ENCODE peak calls at places on chromosomes 7 and 10, in six cellular contexts. B is lower lobe of right lung, I is dorsolateral prefrontal cortex, W is prostate gland, P is thoracic aorta, V is Panc1. G is an unnamed sample.

GRCh38 chr7:68963547-68963946 is 634.7 kb upstream of the AUTS2 start:
- DNase-seq in I (no peak), P (no peak), V (no peak), W (no peak), B (no peak), G (no peak)

GRCh38 chr7:19080076-19080475 is 37.4 kb downstream of the TWIST1 start:
- DNase-seq in B (no peak), W (no peak), V (no peak), I (no peak), P (no peak), G (no peak)

GRCh38 chr7:16026253-16027020 is 340.0 kb upstream of the MEOX2 start:
- DNase-seq in V (no peak), P (no peak), I (no peak), W (no peak), B (no peak), G (no peak)

GRCh38 chr10:122374859-122375721 is 582 bp downstream of the PLEKHA1 start:
- DNase-seq in V (no peak), W (peak; percentile 45), P (no peak), I (peak; percentile 73), B (peak; percentile 76), G (no peak)

GRCh38 chr10:116170815-116171250 is 102.2 kb downstream of the GFRA1 start:
- DNase-seq in V (no peak), W (no peak), I (no peak), B (no peak), P (no peak), G (no peak)

GRCh38 chr7:27031289-27032172 is 64.3 kb downstream of the HOXA1 start:
- DNase-seq in W (no peak), P (no peak), I (no peak), V (no peak), B (no peak), G (no peak)

GRCh38 chr10:29865700-29866355 is 193.6 kb downstream of the JCAD start:
- DNase-seq in P (no peak), W (no peak), V (no peak), B (no peak), I (no peak), G (no peak)

GRCh38 chr10:11381023-11381422 is 230.4 kb downstream of the USP6NL start:
- DNase-seq in P (no peak), W (no peak), V (no peak), I (no peak), B (no peak), G (no peak)

GRCh38 chr7:55132890-55133551 is 114.2 kb downstream of the EGFR start:
- DNase-seq in W (no peak), I (no peak), B (no peak), P (peak; percentile 37), V (peak; percentile 99), G (peak; percentile 98)

GRCh38 chr7:2231992-2232765 is 566 bp downstream of the MAD1L1 start:
- DNase-seq in W (no peak), B (no peak), P (no peak), I (no peak), V (no peak), G (no peak)

GRCh38 chr7:122305475-122306319 is 1.1 kb upstream of the FEZF1 start:
- DNase-seq in W (no peak), P (no peak), B (no peak), V (no peak), I (no peak), G (no peak)

GRCh38 chr10:63671317-63671937 is 150.2 kb downstream of the REEP3 start:
- DNase-seq in W (no peak), P (no peak), I (no peak), V (no peak), B (no peak), G (peak; percentile 84)

GRCh38 chr7:57210212-57210611 is 78.0 kb upstream of the ZNF479 start:
- DNase-seq in W (no peak), I (no peak), P (no peak), B (peak; percentile 2), V (no peak), G (no peak)

GRCh38 chr10:114271779-114272167 is 32.7 kb downstream of the VWA2 start:
- DNase-seq in P (peak; percentile 17), W (no peak), V (peak; percentile 88), I (no peak), B (no peak), G (peak; percentile 86)

GRCh38 chr10:27513451-27514191 is 9.5 kb downstream of the RAB18 start:
- DNase-seq in P (no peak), I (no peak), V (no peak), B (no peak), W (no peak), G (peak; percentile 22)

GRCh38 chr7:85111761-85112160 is 75.1 kb downstream of the SEMA3D start:
- DNase-seq in P (no peak), I (no peak), V (no peak), W (no peak), B (no peak), G (no peak)
- TF ChIP-seq CTCF in P (no peak), I (no peak), V (no peak), W (no peak), B (no peak), G (no peak)

GRCh38 chr10:93378039-93378438 is 104.1 kb downstream of the MYOF start:
- DNase-seq in V (no peak), P (no peak), B (no peak), W (no peak), I (no peak), G (no peak)

GRCh38 chr10:93376372-93377296 is 105.5 kb downstream of the MYOF start:
- DNase-seq in B (no peak), I (no peak), P (peak; percentile 33), W (peak; percentile 69), V (peak; percentile 84), G (peak; percentile 74)

GRCh38 chr10:93380043-93380565 is 102.0 kb downstream of the MYOF start:
- DNase-seq in P (no peak), I (no peak), B (no peak), W (no peak), V (no peak), G (no peak)

GRCh38 chr10:93383562-93383981 is 98.6 kb downstream of the MYOF start:
- DNase-seq in V (no peak), I (no peak), B (no peak), P (no peak), W (no peak), G (peak; percentile 54)

GRCh38 chr10:93379366-93380042 is 102.6 kb downstream of the MYOF start:
- DNase-seq in W (no peak), P (no peak), I (no peak), B (no peak), V (no peak), G (no peak)
- TF ChIP-seq CTCF in W (no peak), P (no peak), I (no peak), B (no peak), V (no peak), G (no peak)

GRCh38 chr10:6928531-6929080 is 348.5 kb upstream of the PRKCQ start:
- DNase-seq in W (no peak), V (no peak), P (no peak), B (no peak), I (no peak), G (no peak)
- TF ChIP-seq CTCF in W (no peak), V (no peak), P (no peak), B (no peak), I (no peak), G (no peak)

GRCh38 chr10:78028438-78029293 is 649 bp downstream of the POLR3A start:
- DNase-seq in W (no peak), V (no peak), B (no peak), I (no peak), P (no peak), G (no peak)
- TF ChIP-seq CTCF in W (no peak), V (peak; percentile 7), B (no peak), I (no peak), P (no peak), G (no peak)

DNA sequence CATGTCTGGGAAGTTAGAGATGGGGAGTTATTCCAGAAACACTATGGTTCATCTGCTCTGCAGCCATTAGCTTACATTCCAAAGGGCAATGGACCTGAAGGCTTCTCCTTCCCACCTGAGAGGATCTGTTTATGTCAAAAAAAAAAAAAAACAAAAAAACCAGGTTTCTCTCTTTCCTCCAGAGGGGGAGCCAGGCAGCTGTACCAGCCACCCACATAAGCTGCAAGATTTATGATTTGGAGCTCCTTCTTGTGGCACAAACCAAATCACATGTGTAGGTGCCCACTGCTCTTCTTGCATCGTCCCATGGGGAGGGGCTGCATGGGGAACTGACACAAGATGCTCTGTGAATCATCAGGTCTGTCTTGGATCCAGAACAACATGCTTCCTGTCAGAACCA is 231.6 kb upstream of the IGFBP3 start:
- DNase-seq in I (no peak), W (no peak), B (no peak), P (no peak), V (no peak), G (no peak)
- TF ChIP-seq CTCF in I (no peak), W (no peak), B (no peak), P (no peak), V (no peak), G (no peak)

GRCh38 chr7:128914566-128915151 is 4.2 kb upstream of the KCP start:
- DNase-seq in I (no peak), V (no peak), W (no peak), B (no peak), P (no peak), G (no peak)
- TF ChIP-seq CTCF in I (no peak), V (no peak), W (no peak), B (no peak), P (no peak), G (no peak)

G was measured in HFF-Myc.